ENCODE peak calls at places on chromosomes 2 and 18, in seven cellular contexts. I is neural progenitor cell, U is thyroid gland, R is lower lobe of right lung, S is MM.1S, P is Panc1, D is neuronal stem cell. Z is an unnamed sample. For H3K4me1, the result is how much of the 10 kb centered on the place peaks cover.

GRCh38 chr2:69395866-69396265 is 8.8 kb upstream of the GFPT1 start:
- DNase-seq in I (no peak), U (no peak), R (no peak), S (no peak), P (no peak), D (no peak), Z (no peak)

GRCh38 chr18:34718610-34719009 is 8.5 kb downstream of the DTNA start:
- DNase-seq in I (no peak), U (no peak), R (no peak), S (no peak), P (no peak), D (no peak), Z (no peak)

GRCh38 chr2:69177785-69178636 is 165.0 kb downstream of the ANTXR1 start:
- DNase-seq in I (peak), U (peak), R (peak), S (no peak), P (no peak), D (peak), Z (peak)

GRCh38 chr2:239819974-239820555 is 205.1 kb downstream of the NDUFA10 start:
- DNase-seq in I (no peak), U (peak), R (no peak), S (no peak), P (no peak), D (no peak), Z (no peak)

GRCh38 chr2:96853321-96853720 is 4.5 kb downstream of the ANKRD39 start:
- DNase-seq in I (no peak), U (no peak), R (no peak), S (no peak), P (no peak), D (no peak), Z (no peak)

GRCh38 chr2:10722252-10722825 is 909 bp downstream of the ATP6V1C2 start:
- DNase-seq in I (peak), U (peak), R (no peak), S (peak), P (no peak), D (no peak), Z (no peak)

GRCh38 chr2:71843391-71843850 is 304.2 kb downstream of the CYP26B1 start:
- DNase-seq in I (no peak), U (no peak), R (no peak), S (no peak), P (no peak), D (no peak), Z (no peak)

GRCh38 chr2:200147371-200147770 is 159.1 kb upstream of the SPATS2L start:
- DNase-seq in I (no peak), U (no peak), R (no peak), S (no peak), P (no peak), D (no peak), Z (no peak)

GRCh38 chr2:221590861-221591260 is 18.8 kb upstream of the EPHA4 start:
- DNase-seq in I (no peak), U (no peak), R (no peak), S (no peak), P (no peak), D (no peak), Z (no peak)

GRCh38 chr18:49697757-49698595 is 115.4 kb downstream of the ACAA2 start:
- DNase-seq in I (peak), U (peak), R (peak), S (no peak), P (no peak), D (peak), Z (no peak)

GRCh38 chr2:46481541-46482193 is 2.3 kb downstream of the TMEM247 start:
- DNase-seq in I (no peak), U (no peak), R (no peak), S (no peak), P (no peak), D (no peak), Z (no peak)

GRCh38 chr2:219628986-219629901 is 1.8 kb downstream of the SLC4A3 start:
- DNase-seq in I (no peak), U (no peak), R (no peak), S (no peak), P (no peak), D (no peak), Z (no peak)

GRCh38 chr2:157792345-157793052 is 83.6 kb downstream of the ACVR1 start:
- DNase-seq in I (no peak), U (no peak), R (no peak), S (no peak), P (no peak), D (no peak), Z (no peak)

GRCh38 chr2:221848286-221848685 is 276.2 kb upstream of the EPHA4 start:
- DNase-seq in I (no peak), U (no peak), R (no peak), S (no peak), P (no peak), D (no peak), Z (no peak)

GRCh38 chr2:55518846-55519167 is 711 bp upstream of the CFAP36 start:
- DNase-seq in I (peak), U (peak), R (no peak), S (peak), P (no peak), D (peak), Z (no peak)

GRCh38 chr18:77439888-77440287 is 190.2 kb downstream of the GALR1 start:
- DNase-seq in I (no peak), U (no peak), R (no peak), S (no peak), P (no peak), D (no peak), Z (no peak)

GRCh38 chr18:57801379-57802165 is 1.5 kb downstream of the ATP8B1 start:
- DNase-seq in I (peak), U (peak), R (no peak), S (no peak), P (no peak), D (peak), Z (no peak)

GRCh38 chr2:206219957-206220356 is 54.5 kb upstream of the ZDBF2 start:
- DNase-seq in I (no peak), U (no peak), R (no peak), S (no peak), P (no peak), D (no peak), Z (no peak)

DNA sequence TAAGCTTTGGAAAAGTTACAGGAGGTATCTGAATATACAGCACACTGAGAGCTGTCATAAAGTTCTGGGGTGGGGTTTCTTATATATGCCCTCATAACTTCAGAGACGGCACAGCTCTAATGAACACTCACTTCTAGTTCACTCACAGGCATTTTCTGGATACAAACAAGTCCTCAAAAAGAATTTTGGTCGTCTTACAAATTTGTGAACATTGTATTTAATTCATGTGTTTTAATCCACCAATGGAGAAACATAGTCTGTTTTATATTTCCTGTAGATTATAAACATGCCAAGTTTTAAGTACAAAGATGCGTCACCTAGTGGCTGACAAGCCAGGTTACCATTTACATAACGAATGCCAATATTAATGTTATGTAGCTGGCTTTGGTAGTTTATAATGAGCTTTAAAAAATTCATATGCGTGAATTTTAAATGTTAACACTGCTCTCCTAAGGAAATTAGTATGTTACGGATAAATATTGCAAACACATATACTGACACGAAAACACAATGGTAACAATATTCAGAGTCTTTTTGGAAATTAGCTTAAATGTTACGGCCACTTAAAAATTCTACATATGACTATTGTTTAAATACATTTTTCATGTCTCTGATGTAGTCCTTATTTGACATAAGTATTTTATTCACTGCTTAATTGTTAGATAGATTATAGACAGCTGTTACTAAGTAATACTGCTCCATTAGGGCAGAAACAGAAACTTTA is 2.5 kb downstream of the COL3A1 start:
- DNase-seq in I (no peak), U (no peak), R (no peak), S (no peak), P (no peak), D (no peak), Z (no peak)
- H3K27ac ChIP-seq in I (no peak), U (peak), R (peak), S (no peak), P (peak), D (no peak), Z (no peak)

GRCh38 chr2:25887624-25888242 is 9.4 kb upstream of the ASXL2 start:
- DNase-seq in I (no peak), U (no peak), R (no peak), S (no peak), P (no peak), D (no peak), Z (no peak)
- H3K4me1 ChIP-seq in I (under half), U (under half), R (under half), S (under half), P (under half), D (under half), Z (under half)

GRCh38 chr2:230900336-230900995 is 24.6 kb downstream of the GPR55 start:
- DNase-seq in I (no peak), U (no peak), R (no peak), S (no peak), P (no peak), D (no peak), Z (no peak)

GRCh38 chr2:230903251-230904150 is 21.5 kb downstream of the GPR55 start:
- DNase-seq in I (no peak), U (no peak), R (no peak), S (peak), P (no peak), D (no peak), Z (no peak)

GRCh38 chr2:230901006-230901405 is 24.0 kb downstream of the GPR55 start:
- DNase-seq in I (no peak), U (no peak), R (no peak), S (no peak), P (no peak), D (no peak), Z (no peak)

GRCh38 chr2:230899786-230900185 is 25.3 kb downstream of the GPR55 start:
- DNase-seq in I (no peak), U (no peak), R (no peak), S (no peak), P (no peak), D (no peak), Z (no peak)

GRCh38 chr2:230902180-230902899 is 22.7 kb downstream of the GPR55 start:
- DNase-seq in I (peak), U (peak), R (no peak), S (peak), P (peak), D (peak), Z (peak)
- H3K27ac ChIP-seq in I (no peak), U (no peak), R (no peak), S (no peak), P (no peak), D (no peak), Z (no peak)

GRCh38 chr2:110105183-110105582 is 10.4 kb downstream of the MALL start:
- DNase-seq in I (no peak), U (no peak), R (no peak), S (no peak), P (no peak), D (no peak), Z (no peak)

GRCh38 chr2:110101911-110102774 is 13.5 kb downstream of the MALL start:
- DNase-seq in I (no peak), U (no peak), R (no peak), S (no peak), P (no peak), D (no peak), Z (no peak)

GRCh38 chr2:110104025-110104771 is 11.4 kb downstream of the MALL start:
- DNase-seq in I (no peak), U (peak), R (peak), S (no peak), P (no peak), D (no peak), Z (no peak)

GRCh38 chr2:110101280-110101844 is 14.3 kb downstream of the MALL start:
- DNase-seq in I (no peak), U (peak), R (peak), S (no peak), P (peak), D (no peak), Z (no peak)

DNA sequence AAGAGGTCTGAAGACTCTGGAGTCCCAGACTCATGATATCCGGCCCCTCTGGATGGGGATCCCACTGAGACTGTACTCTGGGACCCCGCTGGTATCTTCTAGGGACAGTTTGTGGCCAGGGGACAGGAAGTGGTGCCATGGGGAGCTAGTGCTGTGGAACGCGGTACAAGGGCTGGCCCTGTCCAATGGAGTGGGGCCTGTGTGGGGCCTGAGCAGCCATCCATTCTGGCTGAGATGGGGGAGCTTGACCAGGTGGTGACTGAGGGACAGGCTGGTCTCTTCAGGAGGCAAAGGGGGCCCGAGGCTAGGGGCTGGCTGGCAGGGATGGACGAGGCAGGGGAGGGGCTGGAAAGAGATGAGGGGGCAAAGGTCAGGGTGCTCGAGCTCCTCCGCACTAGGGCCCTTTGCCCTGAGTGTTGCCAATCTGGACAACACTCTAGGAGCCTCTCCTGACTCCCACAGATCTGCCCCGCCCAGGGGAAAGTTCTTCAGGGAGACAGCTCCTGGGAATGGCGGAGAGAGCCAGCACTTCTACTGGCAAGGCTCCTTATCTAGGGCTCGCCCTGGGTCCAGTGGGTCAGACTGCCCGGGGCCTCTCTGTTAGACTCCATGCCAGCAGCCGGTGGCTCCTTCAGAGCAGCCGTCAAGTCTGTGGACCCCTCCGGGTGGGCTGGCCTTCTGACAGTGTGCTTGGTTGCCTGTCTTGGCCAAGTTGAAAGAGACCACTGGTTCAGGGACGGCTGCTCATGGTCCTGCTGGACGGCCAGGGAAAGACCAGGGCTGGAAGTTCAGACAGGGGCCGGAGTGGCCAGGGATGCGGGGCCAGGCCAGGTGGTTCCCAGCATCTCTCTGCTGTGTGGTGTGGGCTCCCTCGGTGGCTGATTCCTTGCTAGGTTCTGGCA is 12.3 kb downstream of the MALL start:
- DNase-seq in I (no peak), U (no peak), R (peak), S (no peak), P (no peak), D (no peak), Z (no peak)
- H3K4me1 ChIP-seq in I (under half), U (half or more), R (half or more), S (under half), P (half or more), D (under half), Z (under half)

GRCh38 chr2:218564056-218564455 is 4.1 kb downstream of the USP37 start:
- DNase-seq in I (no peak), U (no peak), R (no peak), S (no peak), P (no peak), D (no peak), Z (no peak)
- H3K27ac ChIP-seq in I (no peak), U (no peak), R (no peak), S (no peak), P (no peak), D (no peak), Z (no peak)

GRCh38 chr2:62102402-62102920 is 93.5 kb upstream of the B3GNT2 start:
- DNase-seq in I (no peak), U (no peak), R (no peak), S (no peak), P (no peak), D (no peak), Z (no peak)

GRCh38 chr2:62099050-62099449 is 96.9 kb upstream of the B3GNT2 start:
- DNase-seq in I (no peak), U (no peak), R (no peak), S (no peak), P (no peak), D (no peak), Z (no peak)

GRCh38 chr2:62101886-62102285 is 94.0 kb upstream of the B3GNT2 start:
- DNase-seq in I (no peak), U (no peak), R (no peak), S (no peak), P (no peak), D (no peak), Z (no peak)

GRCh38 chr2:62099523-62100175 is 96.3 kb upstream of the B3GNT2 start:
- DNase-seq in I (no peak), U (no peak), R (no peak), S (no peak), P (no peak), D (no peak), Z (no peak)
- H3K4me1 ChIP-seq in I (under half), U (under half), R (under half), S (under half), P (under half), D (under half), Z (under half)

GRCh38 chr18:45802814-45803492 is 22.5 kb upstream of the SIGLEC15 start:
- DNase-seq in I (no peak), U (no peak), R (no peak), S (no peak), P (peak), D (no peak), Z (no peak)
- H3K27ac ChIP-seq in I (no peak), U (no peak), R (no peak), S (no peak), P (peak), D (no peak), Z (no peak)

DNA sequence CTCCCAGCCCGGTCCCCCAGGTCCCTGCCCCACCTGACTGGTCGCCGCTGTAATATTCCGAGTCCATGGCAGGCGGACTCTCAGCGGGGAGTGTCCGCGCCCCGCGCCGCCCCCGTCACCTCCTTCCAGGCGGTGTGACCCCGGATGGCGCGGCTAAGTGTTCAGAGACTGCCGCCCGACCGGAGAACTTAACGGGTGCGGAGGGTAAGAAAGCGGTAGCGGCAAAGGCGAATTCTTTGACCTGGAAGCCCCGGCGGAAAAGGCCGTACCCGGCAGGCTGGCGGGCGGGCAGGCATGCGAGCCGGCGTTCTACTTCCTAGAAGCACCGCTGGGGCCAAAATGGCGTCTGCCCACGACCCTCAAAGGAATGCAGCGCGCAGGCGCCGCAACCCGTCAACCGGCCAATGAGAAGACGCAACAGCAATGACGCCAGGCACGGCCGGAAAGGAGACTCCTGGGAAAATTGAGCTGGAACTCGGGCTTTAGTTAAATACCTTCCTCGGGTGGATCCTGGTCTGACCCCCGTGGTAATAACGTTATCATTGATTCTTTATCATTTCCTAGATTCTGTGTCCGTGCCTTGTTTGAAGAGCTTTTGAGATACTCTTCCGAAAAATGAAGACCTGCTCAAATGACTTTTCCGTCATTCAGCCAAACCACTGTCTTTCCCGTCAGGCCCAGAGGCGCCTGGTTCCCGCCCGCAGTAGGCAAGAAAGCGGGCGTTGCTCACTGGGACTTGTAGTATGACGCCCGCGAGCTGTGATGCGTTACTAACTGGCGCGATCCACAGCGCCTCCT is at the start of gene IWS1:
- DNase-seq in I (peak), U (peak), R (peak), S (peak), P (peak), D (peak), Z (peak)
- H3K4me1 ChIP-seq in I (under half), U (under half), R (under half), S (under half), P (under half), D (under half), Z (under half)

GRCh38 chr18:3599861-3600260 is 149.9 kb downstream of the TGIF1 start:
- DNase-seq in I (no peak), U (no peak), R (no peak), S (no peak), P (no peak), D (no peak), Z (no peak)
- H3K27ac ChIP-seq in I (no peak), U (no peak), R (no peak), S (no peak), P (peak), D (no peak), Z (no peak)

GRCh38 chr2:172097557-172098131 is 5.1 kb downstream of the DLX2 start:
- DNase-seq in I (peak), U (no peak), R (no peak), S (no peak), P (no peak), D (peak), Z (no peak)
- H3K4me1 ChIP-seq in I (half or more), U (half or more), R (half or more), S (under half), P (under half), D (half or more), Z (under half)